ENCODE peak calls at places on chromosome 2, in five cellular contexts. G is IMR-90, E is HTR-8/SVneo, S is breast epithelium, J is HS-27A. I is an unnamed sample.

GRCh38 chr2:171347158-171347557 is 86.6 kb downstream of the METTL8 start:
- DNase-seq in G (peak), E (no peak), S (no peak), J (no peak), I (no peak)

GRCh38 chr2:9779572-9780264 is 63.6 kb upstream of the TAF1B start:
- DNase-seq in G (no peak), E (no peak), S (peak), J (no peak), I (no peak)

GRCh38 chr2:231411871-231412615 is 16.5 kb downstream of the B3GNT7 start:
- DNase-seq in G (peak), E (peak), S (peak), J (peak), I (peak)

GRCh38 chr2:102310964-102311640 is at the start of gene IL1RL1:
- DNase-seq in G (no peak), E (no peak), S (no peak), J (no peak), I (no peak)

GRCh38 chr2:45964226-45964841 is 312.9 kb downstream of the PRKCE start:
- DNase-seq in G (peak), E (peak), S (peak), J (peak), I (peak)

GRCh38 chr2:175282300-175282699 is 100.8 kb upstream of the ATP5MC3 start:
- DNase-seq in G (peak), E (peak), S (no peak), J (no peak), I (no peak)

GRCh38 chr2:240567137-240567871 is 980 bp upstream of the RNPEPL1 start:
- DNase-seq in G (no peak), E (no peak), S (peak), J (no peak), I (no peak)

GRCh38 chr2:19474128-19474527 is 115.7 kb upstream of the OSR1 start:
- DNase-seq in G (peak), E (no peak), S (no peak), J (no peak), I (no peak)

GRCh38 chr2:146814971-146815370 is 1029.9 kb upstream of the ACVR2A start:
- DNase-seq in G (no peak), E (no peak), S (no peak), J (no peak), I (no peak)

GRCh38 chr2:186588940-186589732 is 720 bp upstream of the ITGAV start:
- DNase-seq in G (no peak), E (no peak), S (no peak), J (no peak), I (no peak)

GRCh38 chr2:9807056-9807455 is 36.2 kb upstream of the TAF1B start:
- DNase-seq in G (no peak), E (no peak), S (peak), J (no peak), I (no peak)

GRCh38 chr2:232432598-232433184 is 23.3 kb upstream of the ALPI start:
- DNase-seq in G (no peak), E (no peak), S (no peak), J (no peak), I (no peak)

GRCh38 chr2:137865954-137866540 is 98.2 kb upstream of the HNMT start:
- DNase-seq in G (peak), E (peak), S (no peak), J (peak), I (no peak)

GRCh38 chr2:238203104-238203972 is at the start of gene ILKAP:
- DNase-seq in G (peak), E (peak), S (peak), J (no peak), I (no peak)

GRCh38 chr2:151363709-151364108 is 6.3 kb downstream of the TNFAIP6 start:
- DNase-seq in G (no peak), E (no peak), S (no peak), J (no peak), I (no peak)

GRCh38 chr2:191604154-191604553 is 73.8 kb upstream of the NABP1 start:
- DNase-seq in G (no peak), E (no peak), S (no peak), J (no peak), I (no peak)

GRCh38 chr2:109208071-109208950 is 79.3 kb downstream of the SH3RF3 start:
- DNase-seq in G (peak), E (peak), S (no peak), J (no peak), I (no peak)

GRCh38 chr2:46857871-46858696 is 57.5 kb downstream of the MCFD2 start:
- DNase-seq in G (peak), E (no peak), S (no peak), J (peak), I (no peak)

GRCh38 chr2:45119038-45119437 is 109.8 kb upstream of the SIX2 start:
- DNase-seq in G (peak), E (peak), S (no peak), J (peak), I (no peak)

GRCh38 chr2:130135692-130136541 is 6.9 kb upstream of the POTEF start:
- DNase-seq in G (no peak), E (no peak), S (no peak), J (no peak), I (no peak)

GRCh38 chr2:58984731-58985130 is 743.6 kb upstream of the FANCL start:
- DNase-seq in G (no peak), E (no peak), S (no peak), J (no peak), I (no peak)